ENCODE peak calls at places on chromosomes 16 and 17, in five cellular contexts. One of them, this sample, is unnamed.
A peak's percentile ranks its signal among the peaks of the same experiment; 100 is the strongest.

GRCh38 chr16:84726670-84727467 is 27.1 kb downstream of the USP10 start:
- DNase-seq in GM12865: peak; percentile 75
- DNase-seq in left ventricle myocardium inferior: peak; percentile 27
- DNase-seq in PC-9: no peak
- DNase-seq in endodermal cell: no peak
- DNase-seq in this sample: no peak

GRCh38 chr17:73151888-73152633 is 12.7 kb upstream of the SSTR2 start:
- DNase-seq in PC-9: no peak
- DNase-seq in GM12865: peak; percentile 66
- DNase-seq in left ventricle myocardium inferior: no peak
- DNase-seq in endodermal cell: no peak
- DNase-seq in this sample: peak; percentile 18

GRCh38 chr16:27853651-27854050 is 209.9 kb downstream of the GSG1L start:
- DNase-seq in left ventricle myocardium inferior: no peak
- DNase-seq in GM12865: no peak
- DNase-seq in PC-9: no peak
- DNase-seq in endodermal cell: peak; percentile 30
- DNase-seq in this sample: no peak

GRCh38 chr16:57635266-57636097 is 7.1 kb downstream of the ADGRG1 start:
- DNase-seq in left ventricle myocardium inferior: no peak
- DNase-seq in endodermal cell: no peak
- DNase-seq in PC-9: no peak
- DNase-seq in GM12865: no peak
- DNase-seq in this sample: no peak

GRCh38 chr17:2189231-2189630 is 114.4 kb downstream of the SMG6 start:
- DNase-seq in GM12865: no peak
- DNase-seq in left ventricle myocardium inferior: no peak
- DNase-seq in endodermal cell: no peak
- DNase-seq in PC-9: no peak
- DNase-seq in this sample: no peak

GRCh38 chr17:39927928-39928867 is 666 bp downstream of the LRRC3C start:
- DNase-seq in left ventricle myocardium inferior: peak; percentile 51
- DNase-seq in endodermal cell: peak; percentile 92
- DNase-seq in GM12865: peak; percentile 28
- DNase-seq in PC-9: peak; percentile 15
- DNase-seq in this sample: no peak

GRCh38 chr17:81578561-81579225 is 26.5 kb upstream of the FAAP100 start:
- DNase-seq in left ventricle myocardium inferior: no peak
- DNase-seq in endodermal cell: no peak
- DNase-seq in GM12865: no peak
- DNase-seq in PC-9: no peak
- DNase-seq in this sample: no peak

GRCh38 chr16:19085679-19086200 is 18.3 kb downstream of the COQ7 start:
- DNase-seq in endodermal cell: no peak
- DNase-seq in GM12865: no peak
- DNase-seq in left ventricle myocardium inferior: no peak
- DNase-seq in PC-9: no peak
- DNase-seq in this sample: no peak

GRCh38 chr17:13016881-13017622 is 775 bp downstream of the ELAC2 start:
- DNase-seq in PC-9: no peak
- DNase-seq in left ventricle myocardium inferior: no peak
- DNase-seq in endodermal cell: no peak
- DNase-seq in GM12865: peak; percentile 15
- DNase-seq in this sample: no peak

GRCh38 chr17:56912105-56912999 is 1.5 kb downstream of the TRIM25 start:
- DNase-seq in left ventricle myocardium inferior: peak; percentile 37
- DNase-seq in endodermal cell: no peak
- DNase-seq in PC-9: no peak
- DNase-seq in GM12865: no peak
- DNase-seq in this sample: no peak

GRCh38 chr16:21223787-21224186 is 9.7 kb upstream of the ANKS4B start:
- DNase-seq in GM12865: no peak
- DNase-seq in endodermal cell: peak; percentile 49
- DNase-seq in left ventricle myocardium inferior: no peak
- DNase-seq in PC-9: no peak
- DNase-seq in this sample: no peak

GRCh38 chr17:58470356-58470755 is 17.9 kb downstream of the HSF5 start:
- DNase-seq in left ventricle myocardium inferior: no peak
- DNase-seq in GM12865: no peak
- DNase-seq in endodermal cell: no peak
- DNase-seq in PC-9: no peak
- DNase-seq in this sample: no peak

GRCh38 chr17:77428020-77428781 is 287.4 kb downstream of the SEC14L1 start:
- DNase-seq in endodermal cell: no peak
- DNase-seq in left ventricle myocardium inferior: no peak
- DNase-seq in PC-9: no peak
- DNase-seq in GM12865: no peak
- DNase-seq in this sample: no peak

GRCh38 chr16:8937803-8938202 is 25.9 kb downstream of the USP7 start:
- DNase-seq in endodermal cell: no peak
- DNase-seq in left ventricle myocardium inferior: no peak
- DNase-seq in PC-9: peak; percentile 69
- DNase-seq in GM12865: no peak
- DNase-seq in this sample: no peak

GRCh38 chr17:79707931-79708891 is 22.5 kb upstream of the ENPP7 start:
- DNase-seq in left ventricle myocardium inferior: no peak
- DNase-seq in PC-9: peak; percentile 46
- DNase-seq in GM12865: peak; percentile 51
- DNase-seq in endodermal cell: peak; percentile 92
- DNase-seq in this sample: no peak

GRCh38 chr16:56255904-56256303 is 64.6 kb downstream of the GNAO1 start:
- DNase-seq in GM12865: no peak
- DNase-seq in PC-9: no peak
- DNase-seq in endodermal cell: no peak
- DNase-seq in left ventricle myocardium inferior: no peak
- DNase-seq in this sample: no peak

GRCh38 chr17:62178579-62178978 is 113.5 kb upstream of the MED13 start:
- DNase-seq in left ventricle myocardium inferior: no peak
- DNase-seq in endodermal cell: no peak
- DNase-seq in GM12865: no peak
- DNase-seq in PC-9: no peak
- DNase-seq in this sample: peak; percentile 56

GRCh38 chr16:30921748-30922419 is 1.5 kb upstream of the FBXL19 start:
- DNase-seq in GM12865: peak; percentile 90
- DNase-seq in endodermal cell: peak; percentile 99
- DNase-seq in left ventricle myocardium inferior: peak; percentile 85
- DNase-seq in PC-9: peak; percentile 92
- DNase-seq in this sample: no peak

GRCh38 chr17:19338031-19338990 is 24.2 kb downstream of the B9D1 start:
- DNase-seq in endodermal cell: peak; percentile 96
- DNase-seq in PC-9: peak; percentile 43
- DNase-seq in left ventricle myocardium inferior: peak; percentile 63
- DNase-seq in GM12865: peak; percentile 81
- DNase-seq in this sample: no peak

GRCh38 chr17:77963441-77963840 is 4.9 kb downstream of the TNRC6C start:
- DNase-seq in GM12865: no peak
- DNase-seq in left ventricle myocardium inferior: peak; percentile 33
- DNase-seq in PC-9: no peak
- DNase-seq in endodermal cell: no peak
- DNase-seq in this sample: no peak

GRCh38 chr16:66549284-66550131 is at the start of gene TK2:
- DNase-seq in left ventricle myocardium inferior: peak; percentile 72
- DNase-seq in PC-9: peak; percentile 52
- DNase-seq in endodermal cell: peak; percentile 88
- DNase-seq in GM12865: peak; percentile 47
- DNase-seq in this sample: no peak

GRCh38 chr16:11327277-11328171 is 17.7 kb upstream of the RMI2 start:
- DNase-seq in PC-9: no peak
- DNase-seq in endodermal cell: peak; percentile 51
- DNase-seq in left ventricle myocardium inferior: peak; percentile 40
- DNase-seq in GM12865: peak; percentile 90
- DNase-seq in this sample: no peak

GRCh38 chr16:57192720-57193486 is 6.8 kb downstream of the RSPRY1 start:
- DNase-seq in endodermal cell: no peak
- DNase-seq in PC-9: no peak
- DNase-seq in left ventricle myocardium inferior: no peak
- DNase-seq in GM12865: peak; percentile 29
- DNase-seq in this sample: no peak

GRCh38 chr16:15523939-15524338 is 89.6 kb downstream of the BMERB1 start:
- DNase-seq in endodermal cell: no peak
- DNase-seq in left ventricle myocardium inferior: no peak
- DNase-seq in PC-9: no peak
- DNase-seq in GM12865: no peak
- DNase-seq in this sample: no peak

GRCh38 chr16:49396206-49396720 is 22.7 kb downstream of the C16orf78 start:
- DNase-seq in GM12865: no peak
- DNase-seq in PC-9: no peak
- DNase-seq in left ventricle myocardium inferior: no peak
- DNase-seq in endodermal cell: no peak
- DNase-seq in this sample: no peak

GRCh38 chr17:62882878-62883277 is 74.8 kb upstream of the MARCHF10 start:
- DNase-seq in left ventricle myocardium inferior: no peak
- DNase-seq in endodermal cell: peak; percentile 24
- DNase-seq in PC-9: no peak
- DNase-seq in GM12865: no peak
- DNase-seq in this sample: no peak

GRCh38 chr17:2602597-2603017 is 9.2 kb downstream of the PAFAH1B1 start:
- DNase-seq in PC-9: no peak
- DNase-seq in GM12865: no peak
- DNase-seq in left ventricle myocardium inferior: no peak
- DNase-seq in endodermal cell: peak; percentile 53
- DNase-seq in this sample: no peak

GRCh38 chr16:74094514-74094913 is 202.1 kb upstream of the PSMD7 start:
- DNase-seq in left ventricle myocardium inferior: no peak
- DNase-seq in GM12865: no peak
- DNase-seq in PC-9: no peak
- DNase-seq in endodermal cell: no peak
- DNase-seq in this sample: no peak

GRCh38 chr16:565420-566330 is 1.1 kb upstream of the NHLRC4 start:
- DNase-seq in PC-9: no peak
- DNase-seq in GM12865: no peak
- DNase-seq in left ventricle myocardium inferior: no peak
- DNase-seq in endodermal cell: no peak
- DNase-seq in this sample: no peak
- H3K4me3 ChIP-seq in PC-9: no peak overlapping the region
- H3K4me3 ChIP-seq in GM12865: no peak overlapping the region
- H3K4me3 ChIP-seq in left ventricle myocardium inferior: peak overlapping the region; percentile 61
- H3K4me3 ChIP-seq in endodermal cell: no peak overlapping the region
- H3K4me3 ChIP-seq in this sample: no peak overlapping the region

GRCh38 chr17:8152981-8153549 is 861 bp upstream of the PER1 start:
- DNase-seq in endodermal cell: peak; percentile 57
- DNase-seq in left ventricle myocardium inferior: no peak
- DNase-seq in PC-9: no peak
- DNase-seq in GM12865: no peak
- DNase-seq in this sample: no peak
- TF ChIP-seq CTCF in endodermal cell: no peak
- TF ChIP-seq CTCF in left ventricle myocardium inferior: no peak
- TF ChIP-seq CTCF in PC-9: no peak
- TF ChIP-seq CTCF in GM12865: no peak
- TF ChIP-seq CTCF in this sample: no peak

GRCh38 chr16:25692734-25693508 is 1.2 kb downstream of the HS3ST4 start:
- DNase-seq in GM12865: no peak
- DNase-seq in PC-9: no peak
- DNase-seq in left ventricle myocardium inferior: no peak
- DNase-seq in endodermal cell: peak; percentile 81
- DNase-seq in this sample: no peak

GRCh38 chr16:25693621-25694020 is 1.9 kb downstream of the HS3ST4 start:
- DNase-seq in GM12865: no peak
- DNase-seq in endodermal cell: no peak
- DNase-seq in PC-9: no peak
- DNase-seq in left ventricle myocardium inferior: no peak
- DNase-seq in this sample: no peak

GRCh38 chr16:25691519-25692091 is at the start of gene HS3ST4:
- DNase-seq in endodermal cell: peak; percentile 85
- DNase-seq in PC-9: no peak
- DNase-seq in GM12865: no peak
- DNase-seq in left ventricle myocardium inferior: no peak
- DNase-seq in this sample: no peak

GRCh38 chr16:25690563-25691143 is 1.1 kb upstream of the HS3ST4 start:
- DNase-seq in left ventricle myocardium inferior: no peak
- DNase-seq in endodermal cell: peak; percentile 47
- DNase-seq in PC-9: no peak
- DNase-seq in GM12865: no peak
- DNase-seq in this sample: no peak

DNA sequence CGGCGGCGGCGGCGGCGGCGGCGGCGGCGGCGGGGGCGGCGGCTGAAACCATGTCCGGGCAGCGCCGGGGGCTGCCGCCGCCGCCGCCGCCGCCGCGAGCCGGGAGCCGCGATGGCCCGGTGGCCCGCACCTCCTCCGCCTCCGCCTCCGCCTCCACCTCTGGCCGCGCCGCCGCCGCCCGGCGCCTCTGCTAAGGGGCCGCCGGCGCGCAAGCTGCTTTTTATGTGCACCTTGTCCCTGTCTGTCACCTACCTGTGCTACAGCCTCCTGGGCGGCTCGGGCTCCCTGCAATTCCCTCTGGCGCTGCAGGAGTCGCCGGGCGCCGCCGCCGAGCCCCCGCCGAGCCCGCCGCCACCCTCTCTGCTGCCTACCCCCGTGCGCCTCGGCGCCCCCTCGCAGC is 548 bp downstream of the HS3ST4 start:
- DNase-seq in PC-9: no peak
- DNase-seq in left ventricle myocardium inferior: no peak
- DNase-seq in GM12865: no peak
- DNase-seq in endodermal cell: peak; percentile 67
- DNase-seq in this sample: no peak
- H3K4me3 ChIP-seq in PC-9: no peak overlapping the region
- H3K4me3 ChIP-seq in left ventricle myocardium inferior: peak overlapping the region; percentile 40
- H3K4me3 ChIP-seq in GM12865: no peak overlapping the region
- H3K4me3 ChIP-seq in endodermal cell: no peak overlapping the region
- H3K4me3 ChIP-seq in this sample: peak overlapping the region; percentile 24

DNA sequence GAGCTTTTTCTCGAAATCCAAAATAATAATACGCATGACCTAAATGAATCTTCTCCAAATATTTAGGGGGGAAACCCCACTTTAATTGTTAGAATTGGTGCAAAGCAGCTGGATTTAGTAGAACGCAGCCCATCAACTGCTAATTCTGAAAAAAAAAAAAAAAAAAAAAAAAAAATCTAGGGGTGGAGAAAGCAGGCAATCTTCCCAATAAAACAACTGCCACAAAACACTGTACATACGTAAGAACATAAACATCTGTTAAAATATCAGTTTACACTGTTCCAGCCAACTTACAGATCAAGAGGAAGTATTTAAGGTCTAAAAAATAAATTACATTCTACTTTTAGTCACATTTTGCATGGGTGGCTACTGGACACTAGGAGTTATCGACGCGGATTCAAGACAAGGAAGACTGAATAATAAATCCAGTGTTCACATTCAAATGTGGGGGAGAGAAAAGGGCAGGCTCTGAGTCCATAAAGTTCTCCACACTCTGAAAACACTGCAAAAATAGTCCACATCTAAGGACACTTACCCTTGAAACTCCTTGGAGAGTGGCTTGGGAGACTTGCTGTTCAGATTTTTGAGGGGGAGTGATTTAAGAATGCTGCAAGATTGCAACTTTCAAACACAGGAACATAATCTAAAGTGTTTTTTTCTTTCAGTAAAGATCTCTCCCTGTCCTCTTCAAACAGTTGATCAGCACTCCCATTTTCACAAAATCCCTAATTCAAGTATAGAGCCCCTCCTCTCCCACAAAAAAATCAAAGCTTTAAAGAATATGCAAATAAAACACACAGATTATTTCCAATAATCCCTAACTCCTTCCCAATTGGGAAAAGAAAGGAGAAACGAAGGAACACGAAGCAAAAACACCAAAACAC is 1.3 kb downstream of the APPBP2 start:
- DNase-seq in endodermal cell: peak; percentile 20
- DNase-seq in left ventricle myocardium inferior: no peak
- DNase-seq in GM12865: no peak
- DNase-seq in PC-9: no peak
- DNase-seq in this sample: no peak
- TF ChIP-seq CTCF in endodermal cell: no peak
- TF ChIP-seq CTCF in left ventricle myocardium inferior: no peak
- TF ChIP-seq CTCF in GM12865: no peak
- TF ChIP-seq CTCF in PC-9: no peak
- TF ChIP-seq CTCF in this sample: no peak

This sample was measured in epithelial cell of proximal tubule.